ENCODE peak calls at places on chromosome 12, in six cellular contexts. D is tibial artery, J is fibroblast of lung, M is adrenal gland, W is neural progenitor cell, F is GM06990. G is an unnamed sample.

GRCh38 chr12:95553202-95553943 is 2.1 kb upstream of the USP44 start:
- DNase-seq in D (no peak), W (no peak), M (no peak), J (no peak), F (no peak), G (no peak)

GRCh38 chr12:40819427-40820108 is 127.3 kb downstream of the CNTN1 start:
- DNase-seq in J (no peak), D (no peak), M (no peak), W (peak; percentile 86), F (no peak), G (no peak)

GRCh38 chr12:90833228-90833627 is 121.7 kb downstream of the CCER1 start:
- DNase-seq in J (no peak), F (no peak), M (no peak), D (no peak), W (no peak), G (no peak)

GRCh38 chr12:89236237-89236636 is 116.1 kb downstream of the DUSP6 start:
- DNase-seq in W (no peak), D (no peak), J (peak; percentile 69), F (no peak), M (no peak), G (peak; percentile 40)

GRCh38 chr12:124754949-124755800 is 108.5 kb downstream of the SCARB1 start:
- DNase-seq in W (peak; percentile 71), D (peak; percentile 95), F (no peak), M (peak; percentile 94), J (peak; percentile 87), G (peak; percentile 97)

GRCh38 chr12:57240069-57240921 is 10.7 kb downstream of the STAC3 start:
- DNase-seq in D (peak; percentile 75), W (peak; percentile 68), J (peak; percentile 40), M (peak; percentile 85), F (peak; percentile 78), G (peak; percentile 55)

GRCh38 chr12:2364566-2365165 is 311.9 kb downstream of the CACNA1C start:
- DNase-seq in F (no peak), D (no peak), J (no peak), W (peak; percentile 44), M (no peak), G (no peak)

GRCh38 chr12:96056646-96057455 is 21.5 kb upstream of the LTA4H start:
- DNase-seq in F (no peak), D (no peak), W (no peak), M (no peak), J (no peak), G (no peak)

GRCh38 chr12:3520168-3520567 is 29.2 kb downstream of the PRMT8 start:
- DNase-seq in J (no peak), D (no peak), F (no peak), W (no peak), M (no peak), G (no peak)

GRCh38 chr12:127579446-127579845 is 687.5 kb upstream of the TMEM132C start:
- DNase-seq in D (no peak), F (no peak), J (no peak), W (no peak), M (no peak), G (peak; percentile 27)

GRCh38 chr12:20439634-20440033 is 71.3 kb downstream of the PDE3A start:
- DNase-seq in W (no peak), M (no peak), F (no peak), J (no peak), D (no peak), G (no peak)

GRCh38 chr12:65937181-65937641 is 112.9 kb downstream of the HMGA2 start:
- DNase-seq in F (no peak), W (no peak), M (no peak), J (peak; percentile 38), D (no peak), G (peak; percentile 65)

GRCh38 chr12:65609359-65609771 is 214.9 kb upstream of the HMGA2 start:
- DNase-seq in W (no peak), D (no peak), F (no peak), M (no peak), J (peak; percentile 85), G (peak; percentile 96)

GRCh38 chr12:114226241-114226928 is 179.6 kb downstream of the TBX5 start:
- DNase-seq in J (no peak), M (no peak), D (no peak), W (no peak), F (no peak), G (no peak)
- TF ChIP-seq CTCF in J (no peak), M (no peak), D (no peak), W (no peak), F (no peak), G (no peak)

DNA sequence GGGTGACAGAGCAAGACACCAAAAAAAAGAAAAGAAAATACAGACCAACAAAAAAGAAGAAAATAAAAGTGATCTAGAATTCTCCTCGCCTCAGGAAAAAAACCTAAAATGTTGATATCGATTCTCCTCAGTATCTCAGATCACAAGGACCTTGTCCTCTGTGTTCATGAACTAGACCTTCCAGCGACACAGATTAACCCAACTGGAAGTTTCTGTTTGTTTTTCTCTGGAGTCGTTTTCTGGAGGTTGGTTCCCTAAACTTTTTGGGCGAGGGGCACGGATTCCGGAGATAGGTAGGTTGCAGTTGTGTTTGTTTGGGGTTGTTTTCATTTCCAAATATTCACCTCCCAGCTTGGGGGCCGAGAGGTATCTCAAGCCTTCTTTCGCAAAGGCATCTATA is 559 bp upstream of the RFC5 start:
- DNase-seq in D (no peak), W (no peak), F (no peak), J (no peak), M (no peak), G (no peak)
- H3K4me3 ChIP-seq in D (peak overlapping the region; percentile 96), W (peak overlapping the region; percentile 70), F (no peak overlapping the region), J (peak overlapping the region; percentile 86), M (peak overlapping the region; percentile 84), G (peak overlapping the region; percentile 92)

GRCh38 chr12:49088190-49088931 is 6.2 kb downstream of the DHH start:
- DNase-seq in J (peak; percentile 91), W (peak; percentile 85), M (peak; percentile 86), F (peak; percentile 66), D (peak; percentile 84), G (peak; percentile 70)

GRCh38 chr12:49091836-49092085 is 2.8 kb downstream of the DHH start:
- DNase-seq in F (no peak), W (no peak), D (no peak), M (no peak), J (peak; percentile 56), G (no peak)

GRCh38 chr12:49091056-49091835 is 3.4 kb downstream of the DHH start:
- DNase-seq in M (no peak), D (no peak), F (no peak), J (peak; percentile 20), W (peak; percentile 38), G (no peak)

GRCh38 chr12:49088932-49089330 is 5.7 kb downstream of the DHH start:
- DNase-seq in F (no peak), D (no peak), W (no peak), J (no peak), M (no peak), G (no peak)

GRCh38 chr12:49089831-49090773 is 4.5 kb downstream of the DHH start:
- DNase-seq in W (peak; percentile 74), M (peak; percentile 65), D (peak; percentile 72), J (peak; percentile 57), F (peak; percentile 54), G (peak; percentile 71)
- TF ChIP-seq CTCF in W (peak; percentile 58), M (no peak), D (peak; percentile 5), J (peak; percentile 27), F (peak; percentile 46), G (peak; percentile 27)

DNA sequence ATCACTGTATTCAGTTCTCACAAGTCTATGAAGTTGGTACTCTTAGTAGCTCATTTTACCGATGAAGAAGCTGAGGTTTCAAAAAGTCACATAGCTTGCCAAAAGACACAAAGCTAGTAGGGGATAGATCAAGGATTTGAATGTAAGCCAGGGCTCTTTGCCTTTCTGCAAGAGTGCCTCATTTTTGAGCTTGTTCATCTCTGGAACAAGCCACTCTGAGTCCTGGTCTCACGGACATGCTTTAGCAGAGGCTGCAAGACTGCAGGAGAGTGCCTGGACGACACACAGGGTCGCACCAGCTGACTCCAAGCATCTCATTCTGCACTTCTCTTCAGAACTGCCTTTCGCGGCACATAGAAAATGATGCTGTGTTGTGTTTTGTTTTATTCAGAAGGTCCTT is 3.7 kb downstream of the NUAK1 start:
- DNase-seq in W (peak; percentile 34), J (peak; percentile 87), F (no peak), D (no peak), M (no peak), G (no peak)
- H3K4me3 ChIP-seq in W (no peak overlapping the region), J (no peak overlapping the region), F (no peak overlapping the region), D (peak overlapping the region; percentile 82), M (no peak overlapping the region), G (no peak overlapping the region)

DNA sequence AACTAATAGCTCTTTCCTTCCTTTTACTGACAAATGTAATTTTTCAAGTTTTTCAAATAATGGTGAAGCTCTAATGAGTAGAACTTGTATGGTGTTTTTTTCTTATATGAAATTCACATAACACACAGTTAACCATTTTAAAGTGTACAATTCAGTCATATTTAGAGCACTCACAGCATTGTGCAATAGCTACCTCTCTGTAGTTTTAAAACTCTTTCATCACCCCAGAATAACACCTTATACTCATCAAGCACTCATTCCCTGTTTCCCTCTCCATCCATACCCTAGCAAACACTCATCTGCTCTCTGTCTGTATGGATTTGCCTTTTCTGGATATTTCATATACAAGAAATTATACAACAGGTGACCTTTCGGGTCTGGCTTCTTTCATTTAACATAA is 207.9 kb upstream of the SLC38A2 start:
- DNase-seq in D (no peak), J (no peak), M (no peak), W (no peak), F (no peak), G (no peak)
- TF ChIP-seq CTCF in D (no peak), J (no peak), M (no peak), W (no peak), F (no peak), G (no peak)